ENCODE peak calls at places on chromosomes 5 and 9, in four cellular contexts. J is IMR-90, Y is H1, A is H9. B is an unnamed sample.

GRCh38 chr9:78898239-78898638 is 601.3 kb downstream of the PSAT1 start:
- DNase-seq in J (peak; percentile 45), Y (no peak), A (no peak), B (no peak)

GRCh38 chr5:59790399-59791130 is 103.0 kb downstream of the PDE4D start:
- DNase-seq in A (no peak), Y (no peak), J (no peak), B (no peak)

GRCh38 chr9:534886-535285 is 306.6 kb upstream of the DMRT1 start:
- DNase-seq in Y (no peak), A (no peak), J (no peak), B (no peak)

GRCh38 chr5:138946831-138947560 is 71.9 kb upstream of the LRRTM2 start:
- DNase-seq in A (no peak), Y (no peak), J (no peak), B (no peak)

GRCh38 chr9:77158772-77159513 is 18.4 kb upstream of the VPS13A start:
- DNase-seq in A (no peak), Y (no peak), J (peak; percentile 45), B (peak; percentile 55)

GRCh38 chr9:17322882-17323864 is 188.3 kb downstream of the CNTLN start:
- DNase-seq in A (no peak), Y (no peak), J (no peak), B (no peak)

GRCh38 chr9:75152416-75152815 is 64.1 kb downstream of the OSTF1 start:
- DNase-seq in J (peak; percentile 57), Y (no peak), A (no peak), B (no peak)

GRCh38 chr5:169197343-169197742 is 103.6 kb downstream of the SLIT3 start:
- DNase-seq in J (no peak), Y (no peak), A (no peak), B (no peak)

GRCh38 chr9:124742940-124743339 is 28.2 kb downstream of the NR6A1 start:
- DNase-seq in Y (no peak), A (no peak), J (no peak), B (no peak)

GRCh38 chr5:145811834-145812625 is 23.1 kb downstream of the PRELID2 start:
- DNase-seq in A (no peak), Y (no peak), J (peak; percentile 48), B (peak; percentile 74)

GRCh38 chr9:104795857-104796256 is 31.9 kb downstream of the NIPSNAP3B start:
- DNase-seq in Y (peak; percentile 32), J (no peak), A (no peak), B (peak; percentile 16)

GRCh38 chr5:129904667-129905466 is 602 bp downstream of the CHSY3 start:
- DNase-seq in Y (peak; percentile 67), A (peak; percentile 34), J (no peak), B (no peak)

GRCh38 chr5:146410272-146410671 is 36.9 kb upstream of the TCERG1 start:
- DNase-seq in A (no peak), Y (no peak), J (no peak), B (no peak)

GRCh38 chr5:27911216-27911615 is 872.8 kb upstream of the CDH9 start:
- DNase-seq in A (no peak), Y (no peak), J (no peak), B (no peak)

GRCh38 chr5:14557203-14557725 is 24.3 kb upstream of the OTULINL start:
- DNase-seq in A (no peak), J (no peak), Y (no peak), B (no peak)

GRCh38 chr5:5678909-5679308 is 256.4 kb downstream of the ICE1 start:
- DNase-seq in J (no peak), A (no peak), Y (no peak), B (peak; percentile 57)

GRCh38 chr9:7094052-7094451 is 336.3 kb downstream of the KDM4C start:
- DNase-seq in Y (no peak), J (peak; percentile 24), A (no peak), B (peak; percentile 64)

GRCh38 chr5:125005287-125005686 is 258.8 kb upstream of the ZNF608 start:
- DNase-seq in Y (no peak), J (no peak), A (no peak), B (no peak)

GRCh38 chr9:8356406-8356805 is 556.8 kb upstream of the DMAC1 start:
- DNase-seq in A (no peak), Y (no peak), J (no peak), B (no peak)

GRCh38 chr9:8349928-8350327 is 550.4 kb upstream of the DMAC1 start:
- DNase-seq in J (no peak), A (no peak), Y (no peak), B (no peak)

GRCh38 chr9:8348756-8349155 is 549.2 kb upstream of the DMAC1 start:
- DNase-seq in A (no peak), J (no peak), Y (no peak), B (no peak)

GRCh38 chr9:8349369-8349768 is 549.8 kb upstream of the DMAC1 start:
- DNase-seq in J (no peak), Y (no peak), A (no peak), B (peak; percentile 20)

DNA sequence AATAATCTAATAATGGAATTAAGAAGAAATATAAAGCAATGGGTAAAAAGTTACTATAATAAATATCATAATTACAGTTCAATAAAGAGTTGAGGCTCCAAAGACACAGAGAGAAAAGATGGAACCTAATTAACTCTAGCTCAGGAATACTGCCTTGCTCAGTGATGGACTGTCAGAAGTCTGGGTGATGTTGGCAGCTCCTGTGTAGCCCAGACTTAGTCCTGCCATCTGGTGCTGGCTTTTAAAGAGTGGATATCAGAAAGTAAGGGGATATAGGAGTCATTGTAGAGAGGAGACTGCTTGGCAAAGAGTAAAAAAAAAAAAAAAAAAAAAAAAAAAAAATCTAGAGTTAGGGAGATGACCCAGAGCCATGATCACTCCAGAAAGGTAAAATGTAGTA is 551.9 kb upstream of the DMAC1 start:
- DNase-seq in A (no peak), Y (no peak), J (no peak), B (no peak)
- H4K5ac ChIP-seq in A (no peak overlapping the region), Y (no peak overlapping the region), J (no peak overlapping the region), B (no peak overlapping the region)

DNA sequence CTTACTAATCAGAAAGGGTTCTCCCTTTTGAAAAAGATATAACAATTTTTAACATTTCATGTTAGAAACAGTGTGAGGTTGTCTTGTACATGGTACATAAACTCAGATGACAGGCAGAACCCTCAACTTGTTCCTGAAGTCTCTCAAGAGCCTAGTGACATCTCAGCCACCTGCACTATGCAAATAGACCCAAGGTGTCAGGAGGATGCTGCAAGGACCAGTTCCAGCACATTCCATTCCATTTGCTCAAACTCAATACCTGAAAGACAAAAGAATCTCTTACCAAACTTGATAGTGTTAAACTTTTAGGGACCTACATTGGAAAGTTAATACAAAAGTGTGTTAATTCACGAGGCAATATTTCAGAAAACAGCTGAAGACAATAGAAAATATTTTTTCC is 544.6 kb downstream of the CETN3 start:
- DNase-seq in J (no peak), A (no peak), Y (no peak), B (peak; percentile 33)
- H3K23ac ChIP-seq in J (no peak overlapping the region), A (no peak overlapping the region), Y (no peak overlapping the region), B (no peak overlapping the region)

DNA sequence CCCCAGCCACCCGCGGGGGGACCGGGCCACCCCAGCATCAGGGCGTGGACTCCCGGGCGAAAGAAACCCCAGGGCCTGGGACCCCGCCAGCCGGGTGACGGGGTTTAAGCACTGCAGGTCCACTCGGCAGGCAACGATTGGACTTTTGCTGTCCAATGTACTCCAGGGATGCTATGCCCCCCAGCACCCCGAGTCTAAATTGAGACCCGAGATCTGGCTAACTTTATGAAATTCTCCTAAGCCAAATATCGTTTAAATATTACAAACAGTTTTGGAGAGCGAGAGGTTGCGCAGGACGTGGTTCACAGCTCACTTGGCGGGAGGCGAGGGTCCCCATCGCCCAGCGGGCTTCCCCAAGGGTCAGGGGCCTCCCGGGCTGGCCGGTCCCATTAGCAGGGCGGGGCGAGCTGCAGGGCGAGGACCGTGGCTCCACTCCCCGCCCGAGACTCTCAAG is 384 bp upstream of the MRPS2 start:
- DNase-seq in J (peak; percentile 44), A (no peak), Y (no peak), B (no peak)
- H2BK120ac ChIP-seq in J (peak overlapping the region; percentile 19), A (no peak overlapping the region), Y (no peak overlapping the region), B (no peak overlapping the region)

DNA sequence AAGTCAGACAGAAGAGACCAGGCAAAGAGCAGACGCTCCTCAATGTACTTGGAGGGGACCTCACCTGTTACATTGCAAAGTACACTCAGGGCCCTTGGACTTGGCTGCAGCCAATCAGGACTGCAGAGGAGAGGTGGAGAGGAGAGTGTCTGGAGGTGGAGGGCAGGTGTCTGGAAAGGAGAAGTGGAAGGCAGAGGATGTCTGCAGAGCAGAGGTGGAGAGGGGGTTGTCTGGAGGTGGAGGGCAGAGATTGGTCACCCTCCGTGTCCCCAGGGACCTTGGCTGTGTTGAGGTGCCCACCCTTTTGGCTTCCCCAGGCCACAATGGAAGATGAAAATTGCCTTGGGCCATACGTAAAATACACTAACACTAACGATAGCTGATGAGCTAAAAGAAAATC is 241.3 kb upstream of the IRX2 start:
- DNase-seq in A (no peak), Y (no peak), J (no peak), B (no peak)
- H4K5ac ChIP-seq in A (no peak overlapping the region), Y (no peak overlapping the region), J (no peak overlapping the region), B (no peak overlapping the region)

GRCh38 chr9:96551403-96551802 is 68.2 kb downstream of the CDC14B start:
- DNase-seq in Y (no peak), A (no peak), J (no peak), B (no peak)
- H3K23ac ChIP-seq in Y (no peak overlapping the region), A (no peak overlapping the region), J (no peak overlapping the region), B (no peak overlapping the region)

GRCh38 chr5:111495159-111495558 is 17.2 kb downstream of the STARD4 start:
- DNase-seq in A (no peak), Y (no peak), J (no peak), B (no peak)

GRCh38 chr5:111498346-111498745 is 14.0 kb downstream of the STARD4 start:
- DNase-seq in J (no peak), Y (no peak), A (no peak), B (no peak)

GRCh38 chr5:111494350-111494999 is 17.9 kb downstream of the STARD4 start:
- DNase-seq in Y (no peak), J (peak; percentile 23), A (no peak), B (no peak)

GRCh38 chr5:111493031-111493430 is 19.3 kb downstream of the STARD4 start:
- DNase-seq in Y (no peak), J (no peak), A (no peak), B (no peak)
- H2BK120ac ChIP-seq in Y (no peak overlapping the region), J (no peak overlapping the region), A (no peak overlapping the region), B (no peak overlapping the region)

GRCh38 chr9:36808246-36808645 is 225.8 kb downstream of the PAX5 start:
- DNase-seq in Y (no peak), J (no peak), A (no peak), B (no peak)

GRCh38 chr9:36815566-36816348 is 218.3 kb downstream of the PAX5 start:
- DNase-seq in A (no peak), J (no peak), Y (no peak), B (no peak)

GRCh38 chr9:36815023-36815422 is 219.0 kb downstream of the PAX5 start:
- DNase-seq in J (no peak), A (no peak), Y (no peak), B (no peak)

GRCh38 chr9:36813149-36813548 is 220.9 kb downstream of the PAX5 start:
- DNase-seq in Y (no peak), A (no peak), J (no peak), B (no peak)

DNA sequence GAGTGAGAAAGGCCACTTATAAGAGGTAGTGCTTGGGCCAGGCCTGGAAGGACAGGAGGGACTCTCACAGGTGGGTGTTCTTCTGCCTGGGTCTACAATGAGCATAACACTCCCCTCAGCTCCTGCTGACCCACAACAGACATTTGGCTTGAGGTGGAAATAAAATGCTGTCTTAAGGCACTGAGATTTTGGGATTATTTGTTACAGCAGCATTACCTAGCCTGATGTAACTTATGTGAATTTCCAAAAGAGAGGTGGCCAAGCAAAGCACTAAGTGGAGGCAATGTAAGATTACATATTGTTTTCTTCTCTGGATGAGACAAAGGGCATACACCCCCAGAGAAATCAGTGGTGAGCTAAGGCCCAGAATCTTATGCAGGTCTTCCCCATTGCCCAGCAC is 221.5 kb downstream of the PAX5 start:
- DNase-seq in A (no peak), Y (no peak), J (no peak), B (no peak)
- H4K5ac ChIP-seq in A (no peak overlapping the region), Y (no peak overlapping the region), J (no peak overlapping the region), B (no peak overlapping the region)

GRCh38 chr9:137590469-137591383 is at the start of gene ZMYND19:
- DNase-seq in J (peak; percentile 81), A (peak; percentile 85), Y (peak; percentile 94), B (peak; percentile 91)
- H3K23ac ChIP-seq in J (peak within 1 kb of the TSS; percentile 18), A (no peak within 1 kb of the TSS), Y (no peak within 1 kb of the TSS), B (no peak within 1 kb of the TSS)